ENCODE peak calls at places on chromosomes 3 and 15, in four cellular contexts. L, W, A and Q are unnamed samples.

GRCh38 chr3:138950006-138950644 is 3.1 kb downstream of the FOXL2NB start:
- DNase-seq in A (peak), L (peak), W (no peak), Q (no peak)

GRCh38 chr15:79046691-79047404 is 43.7 kb downstream of the RASGRF1 start:
- DNase-seq in W (no peak), L (no peak), A (no peak), Q (no peak)

GRCh38 chr15:57444877-57445513 is 68.7 kb downstream of the CGNL1 start:
- DNase-seq in W (no peak), A (no peak), L (no peak), Q (no peak)

GRCh38 chr3:110419096-110419495 is 652.5 kb upstream of the NECTIN3 start:
- DNase-seq in A (no peak), L (no peak), W (no peak), Q (no peak)

GRCh38 chr15:36407647-36408046 is 171.8 kb upstream of the CDIN1 start:
- DNase-seq in W (no peak), A (no peak), L (no peak), Q (no peak)

GRCh38 chr15:33234019-33234418 is 39.5 kb upstream of the FMN1 start:
- DNase-seq in W (no peak), A (no peak), L (no peak), Q (no peak)

GRCh38 chr3:15319575-15319974 is 12.8 kb downstream of the SH3BP5 start:
- DNase-seq in L (no peak), A (no peak), W (peak), Q (no peak)

GRCh38 chr15:82103500-82103899 is 57.7 kb upstream of the MEX3B start:
- DNase-seq in W (no peak), A (no peak), L (no peak), Q (no peak)

GRCh38 chr3:149450281-149450680 is 24.2 kb upstream of the TM4SF4 start:
- DNase-seq in W (no peak), A (no peak), L (no peak), Q (no peak)

GRCh38 chr3:126525091-126525852 is 1.3 kb downstream of the CHST13 start:
- DNase-seq in W (peak), L (no peak), A (peak), Q (no peak)

GRCh38 chr3:155365178-155365783 is 71.8 kb upstream of the STRIT1 start:
- DNase-seq in L (no peak), W (no peak), A (no peak), Q (no peak)

GRCh38 chr3:124119056-124119721 is 127.3 kb upstream of the ROPN1 start:
- DNase-seq in A (peak), L (no peak), W (no peak), Q (no peak)

GRCh38 chr15:69484837-69485236 is 32.2 kb downstream of the RPLP1 start:
- DNase-seq in A (no peak), W (no peak), L (no peak), Q (no peak)

GRCh38 chr3:125107861-125108567 is 52.2 kb upstream of the HEG1 start:
- DNase-seq in L (no peak), A (no peak), W (no peak), Q (no peak)

GRCh38 chr3:127157181-127157828 is 35.6 kb upstream of the PRR23E start:
- DNase-seq in L (no peak), A (no peak), W (no peak), Q (no peak)

GRCh38 chr15:64324513-64324912 is 31.5 kb downstream of the CSNK1G1 start:
- DNase-seq in A (no peak), W (no peak), L (no peak), Q (no peak)

GRCh38 chr15:68431792-68432401 is at the start of gene ITGA11:
- DNase-seq in L (peak), W (peak), A (peak), Q (no peak)

GRCh38 chr3:46496745-46497555 is 826 bp upstream of the RTP3 start:
- DNase-seq in A (peak), L (no peak), W (no peak), Q (no peak)

GRCh38 chr3:111143-112069 is 85.2 kb upstream of the CHL1 start:
- DNase-seq in W (no peak), L (no peak), A (no peak), Q (no peak)

GRCh38 chr3:187210091-187210490 is 12.8 kb downstream of the RTP1 start:
- DNase-seq in W (no peak), A (no peak), L (no peak), Q (no peak)

GRCh38 chr15:83372434-83372873 is 74.7 kb upstream of the SH3GL3 start:
- DNase-seq in L (no peak), W (no peak), A (no peak), Q (no peak)

DNA sequence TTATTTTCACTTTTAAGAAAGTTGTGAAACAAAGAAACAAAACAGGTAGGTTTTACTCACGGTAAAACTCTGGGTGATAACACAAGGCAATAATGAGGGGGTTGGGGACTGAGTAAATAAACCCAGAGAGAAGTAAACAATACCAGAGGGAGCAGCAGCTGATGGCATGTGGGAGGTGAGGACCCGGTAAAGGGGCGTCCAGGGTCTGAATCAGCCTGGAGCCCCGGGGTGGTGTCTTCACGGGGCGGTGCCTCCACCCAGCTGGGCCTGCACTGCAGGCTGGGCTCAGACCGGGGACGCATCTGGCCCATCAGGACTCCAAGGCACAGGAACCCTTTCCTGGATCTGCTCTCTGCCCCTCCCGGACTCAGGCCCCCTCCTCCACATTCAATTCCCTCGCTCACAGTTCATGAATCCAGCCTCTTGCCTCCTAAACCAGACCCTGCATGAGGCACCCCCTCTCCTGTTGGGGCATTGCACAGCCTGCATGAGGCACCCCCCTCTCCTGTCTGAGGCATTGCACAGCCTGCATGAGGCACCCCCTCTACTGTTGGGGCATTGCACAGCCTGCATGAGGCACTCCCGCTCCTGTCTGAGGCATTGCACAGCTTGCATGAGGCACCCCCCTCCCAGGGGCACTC is 73.9 kb upstream of the MFGE8 start:
- DNase-seq in L (no peak), A (no peak), W (no peak), Q (no peak)
- TF ChIP-seq CTCF in L (no peak), A (no peak), W (no peak), Q (no peak)

DNA sequence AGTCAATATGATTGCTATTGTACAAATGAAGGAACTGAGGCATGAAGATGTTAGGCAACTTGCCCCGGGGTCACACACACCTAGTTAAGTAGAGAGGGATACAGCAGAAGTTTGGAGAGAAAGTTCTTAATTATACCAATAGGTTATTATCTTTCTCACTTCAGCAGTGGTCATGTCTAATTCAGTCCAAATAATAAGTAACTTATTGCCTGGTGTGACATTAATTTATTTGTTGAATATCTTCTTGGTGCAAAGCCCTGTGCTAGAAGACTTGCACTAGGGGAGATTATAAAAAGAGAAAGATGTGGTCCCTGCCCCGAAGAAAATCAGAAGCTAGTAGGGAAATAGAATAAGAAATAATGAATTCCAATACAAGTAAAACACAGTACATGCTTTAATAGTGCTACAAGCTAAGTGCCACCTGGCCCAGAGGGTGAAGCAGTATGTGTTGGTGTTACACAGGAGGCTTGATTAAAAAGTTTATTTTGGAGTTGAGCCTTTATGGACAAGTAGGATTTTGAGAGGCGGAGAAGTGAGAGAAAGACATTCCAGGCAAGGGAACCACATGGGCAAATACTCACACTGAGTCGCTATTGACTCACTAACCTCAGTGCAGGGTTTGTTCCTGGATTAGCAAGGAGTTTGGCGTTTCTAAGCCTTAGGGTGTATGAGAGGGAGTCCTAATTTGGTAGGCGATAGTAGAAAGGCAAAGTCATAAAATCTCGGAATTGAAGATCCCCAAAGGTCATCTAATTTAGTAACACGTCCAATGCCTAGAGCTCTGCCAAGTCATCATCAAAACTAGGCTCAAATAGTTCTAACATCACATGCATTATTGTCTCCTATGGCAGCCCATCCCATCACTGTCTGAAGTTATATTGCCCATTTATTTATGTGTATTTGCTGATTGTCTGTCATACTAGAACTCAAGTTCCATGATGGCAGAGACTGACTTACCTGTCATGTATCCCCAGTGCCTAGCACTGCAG is 19.2 kb upstream of the GSK3B start:
- DNase-seq in L (no peak), A (no peak), W (no peak), Q (no peak)
- TF ChIP-seq CTCF in L (no peak), A (no peak), W (no peak), Q (no peak)

DNA sequence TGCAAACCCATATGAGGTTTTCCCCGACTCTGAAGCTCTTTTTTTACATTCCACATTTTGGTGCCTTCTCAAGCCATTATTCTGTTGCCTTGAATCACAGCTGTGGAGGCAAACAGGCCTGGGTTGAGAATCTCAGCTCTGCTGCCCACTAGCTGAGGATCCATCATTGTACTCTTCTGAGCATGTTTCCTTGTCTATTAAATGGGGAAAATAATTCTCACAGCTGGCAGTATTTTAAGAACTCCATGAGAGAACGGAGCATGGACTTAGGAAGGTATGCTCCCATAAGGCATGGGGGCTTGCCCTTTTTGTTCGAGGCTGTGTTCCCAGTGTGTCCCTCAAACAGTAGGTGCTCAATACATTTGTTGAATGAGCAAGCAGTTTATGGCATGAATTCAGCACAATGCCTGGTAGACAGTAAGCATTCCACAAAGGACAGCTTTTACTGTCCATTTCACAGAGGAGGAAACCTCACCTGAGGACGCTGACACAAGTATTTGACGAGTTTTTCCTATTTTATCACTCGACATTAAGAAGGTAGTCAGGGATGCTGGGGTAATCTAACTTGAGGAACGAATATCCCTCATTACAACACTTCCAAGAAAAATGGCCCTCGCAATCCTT is 2.2 kb upstream of the PTPRG start:
- DNase-seq in A (no peak), L (no peak), W (no peak), Q (no peak)
- TF ChIP-seq CTCF in A (no peak), L (no peak), W (no peak), Q (no peak)

DNA sequence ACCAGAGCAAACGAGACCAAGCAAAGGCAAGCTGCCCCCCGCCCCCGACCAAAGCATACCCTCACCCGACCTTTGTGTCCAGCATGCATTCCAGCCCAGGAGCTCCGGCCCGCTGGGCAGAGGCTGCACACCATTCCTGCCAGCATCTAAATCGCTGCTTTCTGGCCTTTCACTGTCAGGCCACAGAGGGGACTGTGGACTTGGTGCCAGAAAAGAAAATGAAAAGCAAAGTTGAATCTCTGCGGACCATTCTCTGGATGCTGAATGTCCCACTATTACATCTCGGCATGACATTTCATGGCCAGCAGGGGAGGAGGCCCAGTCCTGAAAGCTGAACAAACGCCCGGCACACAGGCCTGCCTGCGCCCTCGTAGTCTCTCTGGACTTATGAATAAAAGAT is 13.0 kb downstream of the IL17RD start:
- DNase-seq in W (no peak), L (no peak), A (peak), Q (no peak)
- TF ChIP-seq CTCF in W (no peak), L (no peak), A (no peak), Q (no peak)

GRCh38 chr15:51759557-51760070 is 8.2 kb downstream of the TMOD2 start:
- DNase-seq in W (peak), L (no peak), A (no peak), Q (no peak)
- TF ChIP-seq CTCF in W (no peak), L (no peak), A (no peak), Q (no peak)

DNA sequence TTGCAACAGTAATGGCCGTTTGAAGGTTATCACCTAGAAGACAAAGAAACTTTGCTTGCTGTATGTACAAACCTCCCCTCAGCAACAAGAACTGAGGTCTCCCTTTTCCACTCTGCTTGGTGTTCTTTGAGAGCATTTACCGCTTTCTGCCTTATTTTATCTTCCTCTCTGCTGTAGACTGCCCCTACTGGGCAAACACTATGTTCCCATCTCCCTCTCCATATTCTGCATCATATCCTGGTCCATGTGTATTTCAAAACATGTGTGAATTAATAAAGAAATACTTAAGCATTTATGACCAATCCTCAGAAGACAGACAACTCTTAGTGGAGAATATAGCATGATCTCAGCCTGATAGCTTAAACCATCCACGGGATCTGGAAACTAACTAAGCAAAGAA is 64.4 kb downstream of the ATP13A5 start:
- DNase-seq in L (no peak), W (no peak), A (no peak), Q (no peak)
- TF ChIP-seq CTCF in L (no peak), W (no peak), A (no peak), Q (no peak)

GRCh38 chr3:115624029-115624645 is 827 bp downstream of the GAP43 start:
- DNase-seq in L (no peak), A (peak), W (no peak), Q (no peak)

GRCh38 chr3:115627180-115628074 is 4.1 kb downstream of the GAP43 start:
- DNase-seq in A (no peak), L (no peak), W (no peak), Q (no peak)

GRCh38 chr3:115626711-115627110 is 3.4 kb downstream of the GAP43 start:
- DNase-seq in W (no peak), L (no peak), A (no peak), Q (no peak)

GRCh38 chr3:115624898-115625297 is 1.6 kb downstream of the GAP43 start:
- DNase-seq in W (no peak), A (peak), L (no peak), Q (no peak)

DNA sequence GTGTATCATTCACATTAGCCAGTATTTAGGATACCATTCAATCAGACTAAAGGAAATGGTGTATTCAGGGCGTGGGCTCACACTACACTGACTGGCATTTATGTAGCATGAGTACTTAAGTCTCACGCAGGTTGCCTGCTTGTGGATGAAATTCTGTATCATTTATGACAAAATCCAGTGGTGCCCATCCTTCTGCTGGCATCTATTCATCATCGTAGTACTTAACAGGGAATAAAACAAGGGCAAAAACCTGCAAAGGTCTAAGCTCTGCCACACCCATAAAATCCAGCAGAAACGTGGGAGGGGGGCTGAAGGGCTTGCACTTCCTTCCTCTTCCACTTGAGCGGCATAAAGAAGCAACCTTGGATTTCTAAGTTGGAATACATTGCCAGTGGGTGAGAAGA is 2.7 kb downstream of the GAP43 start:
- DNase-seq in W (no peak), L (no peak), A (peak), Q (no peak)
- TF ChIP-seq CTCF in W (no peak), L (no peak), A (peak), Q (no peak)

GRCh38 chr3:172666873-172667694 is 43.8 kb downstream of the NCEH1 start:
- DNase-seq in A (peak), W (no peak), L (peak), Q (peak)

GRCh38 chr3:172666181-172666872 is 44.5 kb downstream of the NCEH1 start:
- DNase-seq in A (no peak), W (no peak), L (no peak), Q (no peak)
- TF ChIP-seq CTCF in A (no peak), W (no peak), L (no peak), Q (no peak)

GRCh38 chr3:39124876-39125836 is 17.7 kb downstream of the TTC21A start:
- DNase-seq in A (no peak), L (no peak), W (peak), Q (no peak)
- TF ChIP-seq CTCF in A (no peak), L (no peak), W (peak), Q (no peak)